ENCODE peak calls at places on chromosomes 2 and 18, in ten cellular contexts. One of them, this sample, is unnamed.
A peak's percentile ranks its signal among the peaks of the same experiment; 100 is the strongest.

GRCh38 chr2:94876523-94876863 is 5.3 kb downstream of the TEKT4 start:
- DNase-seq in sigmoid colon: no peak
- DNase-seq in IMR-90: no peak
- DNase-seq in DND-41: no peak
- DNase-seq in transverse colon: no peak
- DNase-seq in epithelial cell of esophagus: no peak
- DNase-seq in Panc1: no peak
- DNase-seq in lower lobe of right lung: no peak
- DNase-seq in neuronal stem cell: no peak
- DNase-seq in lung: no peak
- DNase-seq in this sample: no peak

GRCh38 chr2:73911548-73912208 is 15.0 kb upstream of the DGUOK start:
- DNase-seq in sigmoid colon: peak; percentile 42
- DNase-seq in IMR-90: no peak
- DNase-seq in DND-41: no peak
- DNase-seq in transverse colon: no peak
- DNase-seq in epithelial cell of esophagus: no peak
- DNase-seq in Panc1: no peak
- DNase-seq in lower lobe of right lung: no peak
- DNase-seq in neuronal stem cell: no peak
- DNase-seq in lung: no peak
- DNase-seq in this sample: no peak

GRCh38 chr2:171943869-171944268 is 21.6 kb downstream of the HAT1 start:
- DNase-seq in sigmoid colon: no peak
- DNase-seq in IMR-90: no peak
- DNase-seq in DND-41: no peak
- DNase-seq in transverse colon: no peak
- DNase-seq in epithelial cell of esophagus: no peak
- DNase-seq in Panc1: no peak
- DNase-seq in lower lobe of right lung: no peak
- DNase-seq in neuronal stem cell: no peak
- DNase-seq in lung: no peak
- DNase-seq in this sample: no peak

GRCh38 chr18:76491801-76492668 is 3.0 kb downstream of the ZNF516 start:
- DNase-seq in sigmoid colon: peak; percentile 77
- DNase-seq in IMR-90: peak; percentile 27
- DNase-seq in DND-41: no peak
- DNase-seq in transverse colon: peak; percentile 53
- DNase-seq in epithelial cell of esophagus: peak; percentile 50
- DNase-seq in Panc1: no peak
- DNase-seq in lower lobe of right lung: peak; percentile 71
- DNase-seq in neuronal stem cell: peak; percentile 53
- DNase-seq in lung: no peak
- DNase-seq in this sample: no peak

GRCh38 chr2:168244318-168244717 is 3.1 kb downstream of the STK39 start:
- DNase-seq in sigmoid colon: no peak
- DNase-seq in IMR-90: no peak
- DNase-seq in DND-41: peak; percentile 41
- DNase-seq in transverse colon: peak; percentile 54
- DNase-seq in epithelial cell of esophagus: peak; percentile 89
- DNase-seq in Panc1: no peak
- DNase-seq in lower lobe of right lung: no peak
- DNase-seq in neuronal stem cell: no peak
- DNase-seq in lung: no peak
- DNase-seq in this sample: peak; percentile 60

GRCh38 chr2:69386376-69386775 is 651 bp downstream of the GFPT1 start:
- DNase-seq in sigmoid colon: no peak
- DNase-seq in IMR-90: no peak
- DNase-seq in DND-41: no peak
- DNase-seq in transverse colon: no peak
- DNase-seq in epithelial cell of esophagus: no peak
- DNase-seq in Panc1: no peak
- DNase-seq in lower lobe of right lung: no peak
- DNase-seq in neuronal stem cell: no peak
- DNase-seq in lung: no peak
- DNase-seq in this sample: no peak

GRCh38 chr2:85873679-85874078 is 15.1 kb downstream of the ST3GAL5 start:
- DNase-seq in sigmoid colon: no peak
- DNase-seq in IMR-90: no peak
- DNase-seq in DND-41: no peak
- DNase-seq in transverse colon: no peak
- DNase-seq in epithelial cell of esophagus: no peak
- DNase-seq in Panc1: no peak
- DNase-seq in lower lobe of right lung: no peak
- DNase-seq in neuronal stem cell: no peak
- DNase-seq in lung: no peak
- DNase-seq in this sample: no peak

GRCh38 chr2:234044157-234044556 is 6.3 kb upstream of the SPP2 start:
- DNase-seq in sigmoid colon: no peak
- DNase-seq in IMR-90: peak; percentile 92
- DNase-seq in DND-41: no peak
- DNase-seq in transverse colon: no peak
- DNase-seq in epithelial cell of esophagus: peak; percentile 63
- DNase-seq in Panc1: peak; percentile 64
- DNase-seq in lower lobe of right lung: no peak
- DNase-seq in neuronal stem cell: no peak
- DNase-seq in lung: no peak
- DNase-seq in this sample: no peak

GRCh38 chr2:225398372-225398771 is 1.1 kb upstream of the NYAP2 start:
- DNase-seq in sigmoid colon: no peak
- DNase-seq in IMR-90: no peak
- DNase-seq in DND-41: no peak
- DNase-seq in transverse colon: no peak
- DNase-seq in epithelial cell of esophagus: no peak
- DNase-seq in Panc1: no peak
- DNase-seq in lower lobe of right lung: no peak
- DNase-seq in neuronal stem cell: no peak
- DNase-seq in lung: no peak
- DNase-seq in this sample: no peak

GRCh38 chr2:195898505-195898904 is 170.1 kb downstream of the DNAH7 start:
- DNase-seq in sigmoid colon: peak; percentile 84
- DNase-seq in IMR-90: peak; percentile 100
- DNase-seq in DND-41: no peak
- DNase-seq in transverse colon: peak; percentile 19
- DNase-seq in epithelial cell of esophagus: peak; percentile 88
- DNase-seq in Panc1: no peak
- DNase-seq in lower lobe of right lung: peak; percentile 68
- DNase-seq in neuronal stem cell: peak; percentile 2
- DNase-seq in lung: peak; percentile 57
- DNase-seq in this sample: no peak

DNA sequence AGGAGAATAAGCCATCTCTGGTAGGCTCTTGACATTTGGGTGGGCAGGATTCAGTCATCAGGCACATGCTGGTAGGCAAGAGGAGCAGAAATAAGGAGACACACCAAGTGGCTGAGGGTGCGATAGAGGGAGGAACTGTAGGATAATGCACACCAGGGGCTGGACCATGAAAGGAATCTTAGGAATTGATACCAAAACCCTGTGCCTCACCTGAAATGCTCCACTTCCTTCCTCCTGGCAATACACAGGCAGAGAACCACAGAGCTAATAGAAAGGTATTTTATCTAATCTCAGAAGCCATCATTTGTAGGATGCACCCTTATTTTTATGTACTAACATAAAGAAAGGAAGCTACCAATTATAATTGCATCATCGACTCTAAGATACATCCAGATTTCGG is 4.4 kb upstream of the CYP1B1 start:
- DNase-seq in sigmoid colon: no peak
- DNase-seq in IMR-90: no peak
- DNase-seq in DND-41: no peak
- DNase-seq in transverse colon: no peak
- DNase-seq in epithelial cell of esophagus: no peak
- DNase-seq in Panc1: no peak
- DNase-seq in lower lobe of right lung: no peak
- DNase-seq in neuronal stem cell: no peak
- DNase-seq in lung: no peak
- DNase-seq in this sample: no peak
- H3K4me3 ChIP-seq in sigmoid colon: no peak overlapping the region
- H3K4me3 ChIP-seq in IMR-90: no peak overlapping the region
- H3K4me3 ChIP-seq in DND-41: no peak overlapping the region
- H3K4me3 ChIP-seq in transverse colon: no peak overlapping the region
- H3K4me3 ChIP-seq in epithelial cell of esophagus: no peak overlapping the region
- H3K4me3 ChIP-seq in Panc1: no peak overlapping the region
- H3K4me3 ChIP-seq in lower lobe of right lung: no peak overlapping the region
- H3K4me3 ChIP-seq in neuronal stem cell: no peak overlapping the region
- H3K4me3 ChIP-seq in lung: no peak overlapping the region
- H3K4me3 ChIP-seq in this sample: no peak overlapping the region

DNA sequence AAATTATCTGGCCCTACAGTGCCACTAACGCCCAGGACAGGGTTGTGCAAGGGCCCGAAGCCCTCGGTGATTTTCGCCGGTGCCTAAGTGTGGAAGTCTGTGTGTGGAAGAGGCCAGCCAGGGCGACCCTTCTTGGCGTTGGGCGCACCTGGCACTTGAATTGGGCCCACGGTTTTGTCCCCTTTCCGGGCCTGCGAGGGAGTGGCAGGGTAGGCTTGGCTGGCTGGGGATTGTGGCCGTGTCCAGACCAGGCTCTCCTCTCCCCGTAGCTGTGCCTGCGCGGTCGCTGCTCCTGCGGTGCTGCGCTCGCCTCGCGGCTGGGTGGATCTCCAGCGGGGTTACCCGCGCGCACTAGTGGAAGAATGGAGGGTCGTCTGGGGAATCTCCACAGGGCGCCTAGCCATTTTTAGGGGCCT is 16.2 kb downstream of the EVX2 start:
- DNase-seq in sigmoid colon: no peak
- DNase-seq in IMR-90: no peak
- DNase-seq in DND-41: no peak
- DNase-seq in transverse colon: no peak
- DNase-seq in epithelial cell of esophagus: no peak
- DNase-seq in Panc1: no peak
- DNase-seq in lower lobe of right lung: no peak
- DNase-seq in neuronal stem cell: no peak
- DNase-seq in lung: no peak
- DNase-seq in this sample: no peak
- H3K4me3 ChIP-seq in sigmoid colon: peak overlapping the region; percentile 18
- H3K4me3 ChIP-seq in IMR-90: no peak overlapping the region
- H3K4me3 ChIP-seq in DND-41: no peak overlapping the region
- H3K4me3 ChIP-seq in transverse colon: peak overlapping the region; percentile 21
- H3K4me3 ChIP-seq in epithelial cell of esophagus: no peak overlapping the region
- H3K4me3 ChIP-seq in Panc1: no peak overlapping the region
- H3K4me3 ChIP-seq in lower lobe of right lung: peak overlapping the region; percentile 39
- H3K4me3 ChIP-seq in neuronal stem cell: peak overlapping the region; percentile 51
- H3K4me3 ChIP-seq in lung: no peak overlapping the region
- H3K4me3 ChIP-seq in this sample: no peak overlapping the region

GRCh38 chr2:26067186-26067974 is 33.5 kb downstream of the RAB10 start:
- DNase-seq in sigmoid colon: no peak
- DNase-seq in IMR-90: no peak
- DNase-seq in DND-41: no peak
- DNase-seq in transverse colon: no peak
- DNase-seq in epithelial cell of esophagus: no peak
- DNase-seq in Panc1: no peak
- DNase-seq in lower lobe of right lung: no peak
- DNase-seq in neuronal stem cell: no peak
- DNase-seq in lung: no peak
- DNase-seq in this sample: no peak
- H3K4me3 ChIP-seq in sigmoid colon: no peak overlapping the region
- H3K4me3 ChIP-seq in IMR-90: no peak overlapping the region
- H3K4me3 ChIP-seq in DND-41: no peak overlapping the region
- H3K4me3 ChIP-seq in transverse colon: no peak overlapping the region
- H3K4me3 ChIP-seq in epithelial cell of esophagus: no peak overlapping the region
- H3K4me3 ChIP-seq in Panc1: no peak overlapping the region
- H3K4me3 ChIP-seq in lower lobe of right lung: no peak overlapping the region
- H3K4me3 ChIP-seq in neuronal stem cell: no peak overlapping the region
- H3K4me3 ChIP-seq in lung: no peak overlapping the region
- H3K4me3 ChIP-seq in this sample: no peak overlapping the region

GRCh38 chr2:11498543-11499034 is 32.6 kb upstream of the E2F6 start:
- DNase-seq in sigmoid colon: peak; percentile 83
- DNase-seq in IMR-90: no peak
- DNase-seq in DND-41: no peak
- DNase-seq in transverse colon: peak; percentile 73
- DNase-seq in epithelial cell of esophagus: no peak
- DNase-seq in Panc1: no peak
- DNase-seq in lower lobe of right lung: no peak
- DNase-seq in neuronal stem cell: no peak
- DNase-seq in lung: no peak
- DNase-seq in this sample: no peak

GRCh38 chr2:11495844-11496271 is 29.9 kb upstream of the E2F6 start:
- DNase-seq in sigmoid colon: no peak
- DNase-seq in IMR-90: no peak
- DNase-seq in DND-41: no peak
- DNase-seq in transverse colon: no peak
- DNase-seq in epithelial cell of esophagus: no peak
- DNase-seq in Panc1: no peak
- DNase-seq in lower lobe of right lung: no peak
- DNase-seq in neuronal stem cell: no peak
- DNase-seq in lung: no peak
- DNase-seq in this sample: no peak

GRCh38 chr2:11494310-11494709 is 28.3 kb upstream of the E2F6 start:
- DNase-seq in sigmoid colon: no peak
- DNase-seq in IMR-90: no peak
- DNase-seq in DND-41: no peak
- DNase-seq in transverse colon: no peak
- DNase-seq in epithelial cell of esophagus: no peak
- DNase-seq in Panc1: no peak
- DNase-seq in lower lobe of right lung: no peak
- DNase-seq in neuronal stem cell: no peak
- DNase-seq in lung: no peak
- DNase-seq in this sample: no peak

GRCh38 chr2:11498126-11498473 is 32.1 kb upstream of the E2F6 start:
- DNase-seq in sigmoid colon: no peak
- DNase-seq in IMR-90: no peak
- DNase-seq in DND-41: no peak
- DNase-seq in transverse colon: no peak
- DNase-seq in epithelial cell of esophagus: no peak
- DNase-seq in Panc1: no peak
- DNase-seq in lower lobe of right lung: no peak
- DNase-seq in neuronal stem cell: no peak
- DNase-seq in lung: no peak
- DNase-seq in this sample: no peak

DNA sequence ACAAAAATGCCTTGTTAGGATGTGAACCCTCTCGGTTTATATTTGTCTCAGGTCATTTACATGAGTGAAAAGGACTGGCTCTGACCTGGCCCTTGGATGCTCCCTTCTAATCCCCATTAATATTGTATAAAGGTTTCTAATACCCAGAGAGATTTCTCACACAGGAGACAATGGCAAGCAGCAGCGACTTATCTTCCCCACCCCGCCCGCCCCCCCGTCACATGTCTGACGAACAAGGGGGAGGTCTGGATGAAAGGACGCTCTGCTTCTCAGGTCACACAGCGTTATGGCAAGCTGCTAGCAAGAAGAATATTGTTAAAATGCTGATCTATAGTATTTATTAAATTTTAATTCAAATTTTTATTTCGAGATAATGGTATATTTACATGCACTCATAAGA is 30.4 kb upstream of the E2F6 start:
- DNase-seq in sigmoid colon: no peak
- DNase-seq in IMR-90: no peak
- DNase-seq in DND-41: no peak
- DNase-seq in transverse colon: no peak
- DNase-seq in epithelial cell of esophagus: no peak
- DNase-seq in Panc1: no peak
- DNase-seq in lower lobe of right lung: no peak
- DNase-seq in neuronal stem cell: no peak
- DNase-seq in lung: no peak
- DNase-seq in this sample: no peak
- H3K4me3 ChIP-seq in sigmoid colon: no peak overlapping the region
- H3K4me3 ChIP-seq in IMR-90: no peak overlapping the region
- H3K4me3 ChIP-seq in DND-41: no peak overlapping the region
- H3K4me3 ChIP-seq in transverse colon: no peak overlapping the region
- H3K4me3 ChIP-seq in epithelial cell of esophagus: no peak overlapping the region
- H3K4me3 ChIP-seq in Panc1: no peak overlapping the region
- H3K4me3 ChIP-seq in lower lobe of right lung: no peak overlapping the region
- H3K4me3 ChIP-seq in neuronal stem cell: no peak overlapping the region
- H3K4me3 ChIP-seq in lung: no peak overlapping the region
- H3K4me3 ChIP-seq in this sample: no peak overlapping the region